ENCODE peak calls at places on chromosomes 3 and 15, in ten cellular contexts. C, S, L, K, E, F, G, I, A and U are unnamed samples.

GRCh38 chr3:133925960-133926735 is 30.5 kb upstream of the RAB6B start:
- DNase-seq in A (no peak), L (no peak), F (no peak), K (no peak), C (no peak), E (no peak), G (no peak), S (no peak), I (no peak), U (no peak)

GRCh38 chr3:51954120-51954519 is 1.1 kb upstream of the GPR62 start:
- DNase-seq in G (no peak), F (no peak), E (no peak), I (no peak), K (no peak), C (no peak), S (no peak), A (no peak), L (no peak), U (no peak)

GRCh38 chr15:22871481-22872076 is 33.1 kb downstream of the NIPA2 start:
- DNase-seq in E (no peak), G (no peak), S (no peak), C (no peak), L (no peak), K (no peak), A (no peak), F (no peak), I (no peak), U (no peak)

GRCh38 chr15:23038741-23039150 is 623 bp downstream of the TUBGCP5 start:
- DNase-seq in A (peak), K (no peak), C (no peak), E (no peak), I (no peak), G (peak), F (no peak), L (peak), S (no peak), U (peak)

GRCh38 chr3:46965151-46965550 is 11.4 kb downstream of the CCDC12 start:
- DNase-seq in G (no peak), S (no peak), K (no peak), L (no peak), A (no peak), C (no peak), F (no peak), E (no peak), I (peak), U (no peak)

GRCh38 chr15:60859996-60860494 is 369.1 kb downstream of the RORA start:
- DNase-seq in E (no peak), S (no peak), A (peak), I (no peak), G (no peak), F (no peak), L (peak), C (no peak), K (no peak), U (peak)

GRCh38 chr3:186417791-186418190 is 55.8 kb upstream of the DGKG start:
- DNase-seq in S (peak), A (peak), G (no peak), E (no peak), F (no peak), I (no peak), L (peak), C (no peak), K (no peak), U (peak)

GRCh38 chr3:9257092-9257491 is 7.6 kb upstream of the SRGAP3 start:
- DNase-seq in C (no peak), E (no peak), I (no peak), A (no peak), K (no peak), L (no peak), F (no peak), S (no peak), G (no peak), U (no peak)

GRCh38 chr3:187750041-187750512 is 4.8 kb upstream of the BCL6 start:
- DNase-seq in G (peak), E (peak), C (no peak), S (no peak), I (peak), A (peak), K (peak), L (peak), F (peak), U (peak)

GRCh38 chr3:108546249-108546648 is 35.9 kb upstream of the MYH15 start:
- DNase-seq in G (no peak), I (no peak), E (no peak), A (peak), C (no peak), L (peak), S (no peak), F (no peak), K (no peak), U (peak)

GRCh38 chr3:149820183-149820582 is 7.2 kb downstream of the RNF13 start:
- DNase-seq in F (no peak), C (no peak), S (no peak), K (peak), I (no peak), L (no peak), E (no peak), A (no peak), G (no peak), U (no peak)

GRCh38 chr3:23720885-23721284 is 84.9 kb upstream of the UBE2E1 start:
- DNase-seq in I (no peak), G (no peak), E (no peak), L (no peak), C (no peak), K (no peak), S (no peak), A (peak), F (no peak), U (no peak)

GRCh38 chr3:113084777-113085176 is 94.0 kb downstream of the GTPBP8 start:
- DNase-seq in C (no peak), L (peak), A (peak), I (no peak), K (no peak), E (no peak), F (peak), S (peak), G (peak), U (peak)

GRCh38 chr15:24857777-24858176 is 97.0 kb upstream of the SNRPN start:
- DNase-seq in A (peak), E (no peak), F (no peak), K (no peak), L (no peak), G (no peak), S (no peak), C (no peak), I (no peak), U (peak)

GRCh38 chr15:73686781-73687256 is 2.6 kb downstream of the CD276 start:
- DNase-seq in E (no peak), C (no peak), I (no peak), F (no peak), S (no peak), L (peak), G (no peak), K (no peak), A (peak), U (peak)

GRCh38 chr3:150132101-150132749 is 161.5 kb upstream of the PFN2 start:
- DNase-seq in G (no peak), L (no peak), E (no peak), C (no peak), I (no peak), A (no peak), S (peak), F (no peak), K (no peak), U (peak)

GRCh38 chr3:60053518-60054265 is 1003.9 kb upstream of the CFAP20DC start:
- DNase-seq in A (peak), L (peak), C (no peak), K (no peak), G (no peak), I (no peak), E (no peak), S (no peak), F (no peak), U (peak)

GRCh38 chr3:153762411-153763235 is 358.6 kb upstream of the ARHGEF26 start:
- DNase-seq in K (no peak), C (no peak), I (no peak), F (no peak), L (no peak), A (no peak), S (no peak), G (no peak), E (no peak), U (no peak)

GRCh38 chr15:29668120-29668602 is 154.1 kb downstream of the TJP1 start:
- DNase-seq in C (no peak), A (peak), K (peak), S (peak), E (peak), F (peak), L (peak), G (peak), I (peak), U (peak)

GRCh38 chr3:182392182-182392917 is 401.0 kb upstream of the ATP11B start:
- DNase-seq in S (no peak), I (no peak), F (no peak), A (no peak), C (no peak), L (no peak), K (no peak), E (no peak), G (peak), U (no peak)

GRCh38 chr3:65532164-65532563 is 506.6 kb downstream of the MAGI1 start:
- DNase-seq in I (no peak), K (no peak), F (no peak), E (no peak), C (no peak), G (no peak), S (no peak), L (no peak), A (no peak), U (no peak)

GRCh38 chr3:35624698-35625097 is 14.6 kb upstream of the ARPP21 start:
- DNase-seq in K (no peak), L (peak), A (no peak), C (no peak), G (no peak), S (no peak), E (no peak), F (no peak), I (no peak), U (no peak)

GRCh38 chr3:49131040-49131439 is 1.8 kb downstream of the LAMB2 start:
- DNase-seq in F (no peak), L (no peak), G (no peak), A (no peak), I (no peak), C (no peak), S (no peak), K (no peak), E (no peak), U (no peak)

DNA sequence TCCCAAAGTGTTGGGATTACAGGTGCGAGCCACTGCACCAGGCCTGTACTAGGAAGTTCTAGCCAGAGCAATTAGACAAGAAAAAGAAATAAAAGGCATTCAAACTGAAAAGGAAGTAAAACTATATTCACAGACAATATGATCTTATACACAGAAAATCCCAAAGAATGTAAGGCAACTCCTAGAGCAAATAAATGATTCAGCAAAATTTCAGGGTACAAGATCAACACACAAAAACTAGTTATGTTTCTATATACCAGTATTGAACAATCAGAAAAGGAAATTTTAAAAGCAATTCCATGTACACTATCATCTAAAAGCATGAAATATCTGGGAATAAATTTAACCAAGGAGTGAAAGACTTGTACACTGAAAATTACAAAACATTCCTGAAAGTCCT is 180.6 kb downstream of the PDE8A start:
- DNase-seq in L (no peak), A (no peak), E (no peak), I (no peak), K (no peak), F (no peak), S (no peak), G (no peak), C (no peak), U (no peak)
- H3K4me3 ChIP-seq in L (no peak), A (no peak), E (no peak), I (no peak), K (no peak), F (no peak), S (no peak), G (no peak), C (no peak), U (no peak)

GRCh38 chr15:81411056-81411455 is 37.0 kb upstream of the TMC3 start:
- DNase-seq in S (no peak), A (no peak), G (no peak), I (no peak), E (no peak), F (no peak), C (no peak), L (no peak), K (no peak), U (no peak)
- TF ChIP-seq CTCF in S (no peak), A (no peak), G (no peak), I (no peak), E (no peak), F (no peak), C (no peak), L (no peak), K (peak), U (no peak)

DNA sequence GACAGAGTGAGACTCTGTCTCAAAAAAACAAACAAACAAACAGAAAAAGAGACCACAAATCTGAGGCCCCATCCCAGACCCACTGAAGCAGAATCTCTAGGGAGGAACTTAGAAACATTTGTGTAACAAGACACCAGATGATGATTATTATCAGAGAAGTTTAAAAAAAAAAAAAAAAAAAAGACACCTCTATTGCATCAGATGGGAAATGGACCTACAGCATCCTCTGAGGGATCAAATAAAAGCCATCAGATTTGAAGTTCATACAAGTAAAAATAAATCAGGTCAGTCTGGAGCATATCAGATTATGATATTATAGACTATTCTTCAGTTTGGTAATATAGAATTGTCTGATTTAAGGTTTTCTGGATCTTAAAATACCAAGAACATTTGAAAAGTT is 21.9 kb upstream of the LIPC start:
- DNase-seq in A (no peak), K (no peak), G (no peak), I (no peak), E (no peak), L (no peak), C (no peak), S (no peak), F (no peak), U (no peak)
- H3K4me3 ChIP-seq in A (no peak), K (no peak), G (no peak), I (no peak), E (no peak), L (no peak), C (peak), S (no peak), F (no peak), U (no peak)

GRCh38 chr3:94101860-94102259 is 39.0 kb downstream of the NSUN3 start:
- DNase-seq in E (no peak), A (peak), F (no peak), G (no peak), I (no peak), K (peak), C (no peak), S (peak), L (peak), U (peak)
- TF ChIP-seq CTCF in E (peak), A (peak), F (no peak), G (no peak), I (no peak), K (peak), C (no peak), S (peak), L (peak), U (peak)

GRCh38 chr15:39585871-39586301 is 5.0 kb downstream of the THBS1 start:
- DNase-seq in G (peak), E (no peak), S (no peak), C (no peak), L (no peak), F (no peak), I (no peak), K (no peak), A (no peak), U (no peak)

GRCh38 chr15:39584266-39584659 is 3.4 kb downstream of the THBS1 start:
- DNase-seq in C (no peak), E (no peak), K (no peak), A (no peak), F (no peak), I (no peak), S (no peak), G (no peak), L (no peak), U (no peak)

GRCh38 chr15:39586387-39587171 is 5.7 kb downstream of the THBS1 start:
- DNase-seq in A (peak), E (no peak), C (no peak), G (no peak), K (no peak), L (peak), S (no peak), F (no peak), I (no peak), U (peak)

GRCh38 chr15:39584662-39585393 is 3.9 kb downstream of the THBS1 start:
- DNase-seq in K (no peak), L (peak), A (peak), E (no peak), C (no peak), S (no peak), G (no peak), F (no peak), I (no peak), U (no peak)

DNA sequence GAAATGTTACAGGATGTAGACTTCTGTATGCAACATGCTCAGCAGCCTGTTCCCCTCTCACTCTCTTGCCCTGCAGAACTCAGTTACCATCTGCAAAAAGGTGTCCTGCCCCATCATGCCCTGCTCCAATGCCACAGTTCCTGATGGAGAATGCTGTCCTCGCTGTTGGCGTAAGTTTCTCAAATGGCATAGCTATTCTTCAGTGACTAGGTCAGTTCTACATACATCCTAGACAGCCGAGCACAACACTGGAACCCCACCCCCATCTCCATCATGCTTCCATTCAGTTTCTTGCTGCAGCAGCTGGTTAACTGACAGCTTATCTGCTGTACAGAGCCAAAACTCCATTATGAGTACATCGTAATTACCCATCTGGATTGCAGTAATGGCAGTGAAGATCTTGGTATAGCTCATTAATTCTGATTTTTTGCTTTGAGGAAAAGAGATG is 4.5 kb downstream of the THBS1 start:
- DNase-seq in I (no peak), L (no peak), G (no peak), E (no peak), F (no peak), A (peak), S (no peak), K (no peak), C (no peak), U (peak)
- H3K4me3 ChIP-seq in I (no peak), L (no peak), G (no peak), E (no peak), F (no peak), A (peak), S (no peak), K (no peak), C (no peak), U (no peak)

DNA sequence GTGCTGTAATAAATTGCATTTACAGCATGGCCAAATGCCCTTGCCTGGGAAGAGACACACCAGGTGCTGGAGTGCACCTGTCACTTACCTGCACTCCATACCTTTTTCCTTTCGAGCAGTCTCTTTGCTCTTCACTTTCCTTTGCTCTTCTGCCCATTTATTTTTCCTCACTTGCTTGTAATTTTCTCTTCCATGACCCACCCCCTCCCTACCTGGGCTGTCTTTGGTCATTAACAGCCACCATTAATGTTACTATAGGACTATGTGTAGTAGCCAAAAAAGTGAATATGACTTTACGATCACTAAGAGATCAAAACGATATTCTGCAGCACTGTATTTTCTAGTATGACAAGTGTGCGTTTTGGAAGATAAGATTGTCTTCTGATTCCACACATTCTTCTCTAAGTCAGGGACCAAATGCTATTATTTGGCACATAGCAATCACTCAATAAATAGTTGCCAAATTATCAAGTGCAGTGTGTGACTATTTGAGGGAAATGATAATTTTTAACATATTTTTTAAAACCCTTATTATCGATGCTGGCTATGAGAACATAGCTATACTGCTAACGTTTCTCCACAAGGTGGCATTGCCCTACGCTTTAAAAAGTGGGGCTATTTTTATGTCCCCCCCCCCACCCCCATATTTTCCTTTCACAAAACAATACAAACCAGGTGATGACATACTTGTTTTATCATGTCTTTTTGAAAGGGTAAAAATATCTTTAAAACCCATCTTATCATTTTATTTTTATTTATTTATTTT is 114.4 kb downstream of the GHSR start:
- DNase-seq in I (no peak), A (no peak), L (no peak), S (no peak), K (no peak), C (no peak), E (no peak), F (no peak), G (no peak), U (no peak)
- TF ChIP-seq CTCF in I (no peak), A (no peak), L (no peak), S (peak), K (peak), C (no peak), E (peak), F (peak), G (no peak), U (peak)

GRCh38 chr3:32816439-32817194 is 1.2 kb upstream of the TRIM71 start:
- DNase-seq in S (peak), G (no peak), A (no peak), C (no peak), I (peak), E (peak), L (peak), K (no peak), F (no peak), U (peak)
- H3K4me3 ChIP-seq in S (peak), G (no peak), A (peak), C (peak), I (peak), E (peak), L (peak), K (no peak), F (peak), U (peak)